ENCODE peak calls at places on chromosomes 11 and 22, in six cellular contexts. G is Calu3, V is spleen, E is HFF-Myc, F is foreskin fibroblast, J is cardiac muscle cell. B is an unnamed sample.

GRCh38 chr11:108916290-108916689 is 251.4 kb downstream of the DDX10 start:
- DNase-seq in G (no peak), V (no peak), E (no peak), F (no peak), J (no peak), B (no peak)

GRCh38 chr11:92269021-92269420 is 44.4 kb downstream of the FAT3 start:
- DNase-seq in G (peak), V (no peak), E (peak), F (peak), J (peak), B (no peak)

GRCh38 chr11:119093951-119094815 is 7.5 kb downstream of the DPAGT1 start:
- DNase-seq in G (peak), V (peak), E (no peak), F (no peak), J (peak), B (no peak)

GRCh38 chr22:23086787-23087186 is 16.5 kb downstream of the GNAZ start:
- DNase-seq in G (no peak), V (no peak), E (no peak), F (no peak), J (no peak), B (no peak)

GRCh38 chr11:2666828-2667570 is 32.8 kb downstream of the KCNQ1OT1 start:
- DNase-seq in G (no peak), V (peak), E (no peak), F (no peak), J (peak), B (no peak)

GRCh38 chr11:77819921-77820564 is 479 bp downstream of the RSF1 start:
- DNase-seq in G (peak), V (no peak), E (no peak), F (peak), J (peak), B (no peak)

GRCh38 chr11:71452354-71453020 is 516 bp upstream of the NADSYN1 start:
- DNase-seq in G (peak), V (peak), E (no peak), F (peak), J (peak), B (no peak)

GRCh38 chr11:29184939-29185890 is 831.6 kb downstream of the KCNA4 start:
- DNase-seq in G (no peak), V (no peak), E (peak), F (peak), J (peak), B (peak)

GRCh38 chr11:95444309-95445202 is 213.6 kb upstream of the SESN3 start:
- DNase-seq in G (no peak), V (no peak), E (no peak), F (no peak), J (no peak), B (no peak)

GRCh38 chr11:57571631-57572030 is 4.2 kb upstream of the UBE2L6 start:
- DNase-seq in G (no peak), V (no peak), E (no peak), F (no peak), J (no peak), B (no peak)

GRCh38 chr22:31177420-31178162 is 17.6 kb downstream of the RNF185 start:
- DNase-seq in G (no peak), V (no peak), E (peak), F (peak), J (peak), B (peak)

GRCh38 chr11:95388086-95388485 is 157.1 kb upstream of the SESN3 start:
- DNase-seq in G (no peak), V (no peak), E (no peak), F (no peak), J (no peak), B (no peak)

GRCh38 chr11:5129457-5129877 is 8.7 kb downstream of the OR52A5 start:
- DNase-seq in G (no peak), V (no peak), E (no peak), F (no peak), J (no peak), B (no peak)

GRCh38 chr22:48444320-48445112 is 1383.2 kb downstream of the BRD1 start:
- DNase-seq in G (no peak), V (peak), E (no peak), F (no peak), J (no peak), B (no peak)

GRCh38 chr11:104694259-104695070 is 203.8 kb downstream of the CASP12 start:
- DNase-seq in G (no peak), V (no peak), E (peak), F (peak), J (peak), B (no peak)

GRCh38 chr11:65489061-65489705 is 9.7 kb upstream of the MALAT1 start:
- DNase-seq in G (no peak), V (no peak), E (no peak), F (peak), J (peak), B (no peak)

GRCh38 chr22:44103735-44104134 is 77.0 kb upstream of the PARVG start:
- DNase-seq in G (no peak), V (peak), E (no peak), F (no peak), J (no peak), B (no peak)

GRCh38 chr11:66126808-66127555 is 56.9 kb downstream of the PACS1 start:
- DNase-seq in G (no peak), V (peak), E (no peak), F (peak), J (peak), B (no peak)

GRCh38 chr11:131943296-131943695 is 572.9 kb downstream of the NTM start:
- DNase-seq in G (no peak), V (no peak), E (no peak), F (no peak), J (no peak), B (no peak)

GRCh38 chr11:288328-289144 is at the start of gene PGGHG:
- DNase-seq in G (peak), V (peak), E (no peak), F (peak), J (peak), B (no peak)

GRCh38 chr22:23503736-23504440 is 76.2 kb downstream of the IGLL1 start:
- DNase-seq in G (no peak), V (peak), E (no peak), F (no peak), J (no peak), B (no peak)

GRCh38 chr22:39241632-39242388 is 3.0 kb downstream of the PDGFB start:
- DNase-seq in G (no peak), V (no peak), E (no peak), F (no peak), J (no peak), B (no peak)

GRCh38 chr11:85647604-85648299 is at the start of gene TMEM126A:
- DNase-seq in G (peak), V (peak), E (peak), F (peak), J (peak), B (no peak)

GRCh38 chr11:46526489-46527215 is 67.2 kb downstream of the AMBRA1 start:
- DNase-seq in G (no peak), V (no peak), E (no peak), F (no peak), J (no peak), B (no peak)

GRCh38 chr11:25566298-25567200 is 765.4 kb upstream of the ANO3 start:
- DNase-seq in G (peak), V (no peak), E (no peak), F (no peak), J (peak), B (no peak)

GRCh38 chr11:46127150-46127638 is 5.9 kb upstream of the PHF21A start:
- DNase-seq in G (peak), V (peak), E (peak), F (peak), J (peak), B (no peak)

GRCh38 chr11:59076876-59077571 is 9.1 kb upstream of the GLYATL1B start:
- DNase-seq in G (no peak), V (peak), E (no peak), F (no peak), J (no peak), B (no peak)

GRCh38 chr22:25494774-25495173 is 69.7 kb upstream of the GRK3 start:
- DNase-seq in G (no peak), V (no peak), E (no peak), F (no peak), J (no peak), B (no peak)

GRCh38 chr11:9972917-9973504 is 309.1 kb downstream of the SWAP70 start:
- DNase-seq in G (peak), V (no peak), E (peak), F (peak), J (peak), B (peak)
- TF ChIP-seq CTCF in G (no peak), V (peak), E (peak), F (peak), J (peak), B (peak)

DNA sequence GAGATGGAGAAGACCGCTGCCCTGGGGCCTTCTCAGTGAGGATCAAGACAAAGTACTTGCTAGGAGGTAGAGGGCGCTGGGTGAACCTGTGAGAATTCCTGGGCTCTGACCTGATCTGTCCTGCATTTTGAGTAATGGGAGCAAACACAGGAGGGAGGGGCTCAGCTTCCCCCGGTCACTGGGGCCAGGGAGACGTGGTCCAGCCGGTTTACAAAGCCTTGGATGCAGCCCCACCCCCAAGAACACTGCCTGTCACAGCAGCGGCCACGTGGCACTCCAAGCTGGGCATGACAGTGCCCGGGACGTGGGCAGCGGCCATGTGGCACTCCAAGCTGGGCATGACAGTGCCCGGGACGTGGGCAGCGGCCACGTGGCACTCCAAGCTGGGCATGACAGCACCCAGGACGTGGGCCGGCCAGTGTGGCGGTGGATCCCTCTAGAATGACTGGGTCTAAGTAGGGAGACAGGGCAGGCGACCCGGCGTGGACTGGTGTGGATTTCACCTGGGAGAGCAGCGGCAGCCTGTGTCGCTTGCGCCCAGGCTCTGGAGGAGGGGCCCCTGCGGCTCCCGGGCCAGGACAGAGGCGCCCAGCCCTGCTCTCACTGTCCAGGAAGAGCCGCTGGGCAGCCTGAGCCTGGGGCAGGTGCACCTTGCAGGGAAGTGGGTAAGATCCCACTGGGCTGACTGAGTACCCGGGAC is 2.5 kb upstream of the TTLL8 start:
- DNase-seq in G (peak), V (no peak), E (no peak), F (no peak), J (no peak), B (no peak)
- TF ChIP-seq CTCF in G (no peak), V (no peak), E (no peak), F (no peak), J (no peak), B (no peak)

GRCh38 chr11:36349345-36350136 is 53.5 kb downstream of the PRR5L start:
- DNase-seq in G (no peak), V (no peak), E (no peak), F (no peak), J (no peak), B (no peak)

GRCh38 chr11:36356201-36356600 is 60.1 kb downstream of the PRR5L start:
- DNase-seq in G (no peak), V (no peak), E (no peak), F (no peak), J (peak), B (no peak)

GRCh38 chr11:36350137-36350513 is 54.0 kb downstream of the PRR5L start:
- DNase-seq in G (no peak), V (no peak), E (no peak), F (no peak), J (no peak), B (no peak)

GRCh38 chr11:36354221-36355003 is 58.3 kb downstream of the PRR5L start:
- DNase-seq in G (no peak), V (no peak), E (no peak), F (peak), J (peak), B (peak)

GRCh38 chr11:36352919-36353318 is 56.8 kb downstream of the PRR5L start:
- DNase-seq in G (no peak), V (no peak), E (no peak), F (no peak), J (no peak), B (no peak)
- TF ChIP-seq CTCF in G (no peak), V (no peak), E (no peak), F (no peak), J (no peak), B (no peak)

GRCh38 chr11:123603666-123604065 is 50.8 kb downstream of the SCN3B start:
- DNase-seq in G (no peak), V (no peak), E (no peak), F (no peak), J (no peak), B (no peak)

GRCh38 chr11:123597859-123598258 is 56.6 kb downstream of the SCN3B start:
- DNase-seq in G (no peak), V (no peak), E (no peak), F (no peak), J (no peak), B (no peak)

GRCh38 chr11:123601136-123601535 is 53.3 kb downstream of the SCN3B start:
- DNase-seq in G (no peak), V (no peak), E (no peak), F (peak), J (peak), B (no peak)

GRCh38 chr11:123601737-123602136 is 52.7 kb downstream of the SCN3B start:
- DNase-seq in G (no peak), V (no peak), E (no peak), F (no peak), J (no peak), B (no peak)
- TF ChIP-seq CTCF in G (no peak), V (no peak), E (no peak), F (no peak), J (no peak), B (no peak)

DNA sequence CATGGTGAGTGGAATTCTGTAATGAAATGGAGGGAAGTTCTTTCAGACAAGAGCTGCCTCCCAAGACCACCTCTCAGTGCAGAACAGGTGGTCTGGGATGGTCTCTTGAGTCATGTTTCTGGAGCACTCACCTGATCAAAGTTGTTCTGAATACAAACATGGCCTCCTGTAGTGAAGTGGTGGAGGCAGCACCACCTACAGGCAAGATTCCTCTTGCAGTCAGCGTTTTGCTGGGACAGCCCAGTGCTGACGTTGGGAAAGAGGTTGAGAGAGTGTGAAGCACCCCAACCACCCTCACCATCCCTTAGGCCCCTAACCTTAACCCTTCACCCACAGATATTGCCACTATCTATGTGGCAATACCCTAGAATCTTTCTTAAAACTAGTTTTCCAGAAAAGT is 371.4 kb downstream of the CADM1 start:
- DNase-seq in G (no peak), V (no peak), E (no peak), F (no peak), J (no peak), B (no peak)
- TF ChIP-seq CTCF in G (no peak), V (no peak), E (peak), F (peak), J (no peak), B (no peak)